ENCODE peak calls at places on chromosomes 12 and 14, in seven cellular contexts. One of them, this sample, is unnamed.

GRCh38 chr12:57864811-57865751 is 18.6 kb upstream of the CTDSP2 start:
- DNase-seq in NB4: peak; percentile 67
- DNase-seq in ovary: peak; percentile 83
- DNase-seq in IMR-90: peak; percentile 77
- DNase-seq in adrenal gland: peak; percentile 77
- DNase-seq in testis: peak; percentile 74
- DNase-seq in K562: peak; percentile 81
- DNase-seq in this sample: peak; percentile 95

GRCh38 chr14:73723799-73724621 is 9.8 kb upstream of the PNMA1 start:
- DNase-seq in NB4: peak; percentile 87
- DNase-seq in ovary: peak; percentile 74
- DNase-seq in IMR-90: peak; percentile 97
- DNase-seq in adrenal gland: peak; percentile 66
- DNase-seq in testis: peak; percentile 64
- DNase-seq in K562: peak; percentile 26
- DNase-seq in this sample: peak; percentile 84

GRCh38 chr12:100359822-100360221 is 2.9 kb downstream of the SLC17A8 start:
- DNase-seq in NB4: no peak
- DNase-seq in ovary: no peak
- DNase-seq in IMR-90: peak; percentile 9
- DNase-seq in adrenal gland: no peak
- DNase-seq in testis: no peak
- DNase-seq in K562: no peak
- DNase-seq in this sample: no peak

GRCh38 chr14:89351364-89351957 is 65.6 kb downstream of the FOXN3 start:
- DNase-seq in NB4: peak; percentile 88
- DNase-seq in ovary: peak; percentile 76
- DNase-seq in IMR-90: peak; percentile 42
- DNase-seq in adrenal gland: no peak
- DNase-seq in testis: no peak
- DNase-seq in K562: no peak
- DNase-seq in this sample: no peak

GRCh38 chr14:49766839-49767238 is 1.1 kb upstream of the KLHDC2 start:
- DNase-seq in NB4: peak; percentile 23
- DNase-seq in ovary: no peak
- DNase-seq in IMR-90: no peak
- DNase-seq in adrenal gland: peak; percentile 39
- DNase-seq in testis: no peak
- DNase-seq in K562: no peak
- DNase-seq in this sample: no peak

GRCh38 chr12:42094277-42094676 is 50.4 kb downstream of the GXYLT1 start:
- DNase-seq in NB4: peak; percentile 13
- DNase-seq in ovary: no peak
- DNase-seq in IMR-90: peak; percentile 72
- DNase-seq in adrenal gland: peak; percentile 49
- DNase-seq in testis: no peak
- DNase-seq in K562: no peak
- DNase-seq in this sample: no peak

GRCh38 chr12:48973084-48973483 is 1.5 kb upstream of the WNT10B start:
- DNase-seq in NB4: no peak
- DNase-seq in ovary: no peak
- DNase-seq in IMR-90: no peak
- DNase-seq in adrenal gland: no peak
- DNase-seq in testis: no peak
- DNase-seq in K562: no peak
- DNase-seq in this sample: no peak

GRCh38 chr14:23141706-23142467 is 22.8 kb upstream of the CEBPE start:
- DNase-seq in NB4: no peak
- DNase-seq in ovary: peak; percentile 57
- DNase-seq in IMR-90: peak; percentile 24
- DNase-seq in adrenal gland: no peak
- DNase-seq in testis: peak; percentile 72
- DNase-seq in K562: no peak
- DNase-seq in this sample: no peak

GRCh38 chr14:59507063-59507751 is 22.9 kb downstream of the JKAMP start:
- DNase-seq in NB4: peak; percentile 54
- DNase-seq in ovary: no peak
- DNase-seq in IMR-90: peak; percentile 53
- DNase-seq in adrenal gland: peak; percentile 54
- DNase-seq in testis: peak; percentile 85
- DNase-seq in K562: peak; percentile 50
- DNase-seq in this sample: no peak

GRCh38 chr14:103550451-103551337 is 11.8 kb downstream of the BAG5 start:
- DNase-seq in NB4: no peak
- DNase-seq in ovary: no peak
- DNase-seq in IMR-90: no peak
- DNase-seq in adrenal gland: no peak
- DNase-seq in testis: no peak
- DNase-seq in K562: no peak
- DNase-seq in this sample: peak; percentile 88

DNA sequence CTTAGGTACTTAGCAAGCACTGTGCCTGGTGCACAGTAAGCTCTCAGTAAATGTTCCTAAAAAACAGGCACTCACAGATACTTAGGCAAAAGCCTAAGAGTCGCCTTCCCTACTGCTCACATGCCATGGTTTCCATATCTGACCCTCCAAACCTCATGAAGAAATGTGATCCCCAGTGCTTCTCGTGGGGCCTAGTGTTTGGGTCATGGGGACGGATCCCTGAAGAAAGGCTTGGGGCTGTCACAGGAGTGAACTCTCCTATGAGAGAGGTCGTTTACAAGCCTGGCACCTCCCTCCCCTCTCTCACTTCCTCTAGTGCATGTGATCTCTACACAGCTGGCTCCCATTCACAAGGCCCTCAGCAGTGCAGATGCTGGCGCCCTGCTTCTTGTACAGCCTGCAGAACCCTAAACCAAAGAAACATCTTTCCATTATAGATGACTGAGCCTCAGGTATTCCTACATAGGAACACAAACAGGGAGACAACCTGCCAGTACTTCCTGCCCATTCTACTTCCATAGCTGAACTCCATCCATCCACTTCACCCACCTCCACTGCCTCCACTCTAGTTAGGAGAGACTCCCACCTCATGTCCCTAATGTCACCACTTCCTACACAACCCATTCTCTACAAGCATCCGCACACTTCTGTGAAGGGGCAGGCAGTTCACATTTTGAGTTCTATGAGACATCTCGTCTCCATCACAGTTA is 2.9 kb downstream of the SLC15A4 start:
- DNase-seq in NB4: peak; percentile 53
- DNase-seq in ovary: no peak
- DNase-seq in IMR-90: no peak
- DNase-seq in adrenal gland: peak; percentile 30
- DNase-seq in testis: no peak
- DNase-seq in K562: no peak
- DNase-seq in this sample: peak; percentile 38
- H3K4me3 ChIP-seq in NB4: peak overlapping the region; percentile 25
- H3K4me3 ChIP-seq in ovary: no peak overlapping the region
- H3K4me3 ChIP-seq in IMR-90: no peak overlapping the region
- H3K4me3 ChIP-seq in adrenal gland: no peak overlapping the region
- H3K4me3 ChIP-seq in testis: no peak overlapping the region
- H3K4me3 ChIP-seq in K562: no peak overlapping the region
- H3K4me3 ChIP-seq in this sample: no peak overlapping the region

GRCh38 chr14:29521526-29522137 is 406.0 kb downstream of the PRKD1 start:
- DNase-seq in NB4: peak; percentile 21
- DNase-seq in ovary: no peak
- DNase-seq in IMR-90: peak; percentile 6
- DNase-seq in adrenal gland: no peak
- DNase-seq in testis: peak; percentile 37
- DNase-seq in K562: no peak
- DNase-seq in this sample: no peak

DNA sequence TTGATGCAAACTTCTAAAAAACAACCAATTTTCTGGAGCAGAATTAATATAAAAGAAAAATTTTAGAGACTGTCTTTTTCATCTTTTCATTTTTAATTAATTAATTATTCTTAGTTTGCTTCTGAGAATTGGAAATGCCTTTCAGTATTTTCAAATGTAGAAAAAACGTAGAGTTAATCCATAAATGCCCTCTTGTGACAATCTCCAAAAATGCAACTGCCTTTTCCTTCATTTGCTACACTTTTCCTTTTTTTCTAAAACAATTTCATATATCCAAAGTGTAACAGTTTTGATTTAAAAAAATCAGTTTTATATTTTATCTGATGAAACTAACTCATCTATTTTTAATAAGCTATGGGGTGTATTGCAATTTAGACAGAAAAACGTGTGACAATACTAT is 409.3 kb downstream of the PRKD1 start:
- DNase-seq in NB4: no peak
- DNase-seq in ovary: no peak
- DNase-seq in IMR-90: peak; percentile 28
- DNase-seq in adrenal gland: no peak
- DNase-seq in testis: no peak
- DNase-seq in K562: no peak
- DNase-seq in this sample: no peak
- TF ChIP-seq CTCF in NB4: no peak
- TF ChIP-seq CTCF in ovary: no peak
- TF ChIP-seq CTCF in IMR-90: peak; percentile 58
- TF ChIP-seq CTCF in adrenal gland: no peak
- TF ChIP-seq CTCF in testis: no peak
- TF ChIP-seq CTCF in K562: peak; percentile 21
- TF ChIP-seq CTCF in this sample: no peak

GRCh38 chr12:110677206-110677911 is 11.6 kb downstream of the HVCN1 start:
- DNase-seq in NB4: peak; percentile 96
- DNase-seq in ovary: no peak
- DNase-seq in IMR-90: no peak
- DNase-seq in adrenal gland: no peak
- DNase-seq in testis: no peak
- DNase-seq in K562: no peak
- DNase-seq in this sample: no peak
- TF ChIP-seq POLR2A in NB4: no peak
- TF ChIP-seq POLR2A in ovary: no peak
- TF ChIP-seq POLR2A in IMR-90: no peak
- TF ChIP-seq POLR2A in adrenal gland: no peak
- TF ChIP-seq POLR2A in testis: no peak
- TF ChIP-seq POLR2A in K562: no peak
- TF ChIP-seq POLR2A in this sample: no peak

DNA sequence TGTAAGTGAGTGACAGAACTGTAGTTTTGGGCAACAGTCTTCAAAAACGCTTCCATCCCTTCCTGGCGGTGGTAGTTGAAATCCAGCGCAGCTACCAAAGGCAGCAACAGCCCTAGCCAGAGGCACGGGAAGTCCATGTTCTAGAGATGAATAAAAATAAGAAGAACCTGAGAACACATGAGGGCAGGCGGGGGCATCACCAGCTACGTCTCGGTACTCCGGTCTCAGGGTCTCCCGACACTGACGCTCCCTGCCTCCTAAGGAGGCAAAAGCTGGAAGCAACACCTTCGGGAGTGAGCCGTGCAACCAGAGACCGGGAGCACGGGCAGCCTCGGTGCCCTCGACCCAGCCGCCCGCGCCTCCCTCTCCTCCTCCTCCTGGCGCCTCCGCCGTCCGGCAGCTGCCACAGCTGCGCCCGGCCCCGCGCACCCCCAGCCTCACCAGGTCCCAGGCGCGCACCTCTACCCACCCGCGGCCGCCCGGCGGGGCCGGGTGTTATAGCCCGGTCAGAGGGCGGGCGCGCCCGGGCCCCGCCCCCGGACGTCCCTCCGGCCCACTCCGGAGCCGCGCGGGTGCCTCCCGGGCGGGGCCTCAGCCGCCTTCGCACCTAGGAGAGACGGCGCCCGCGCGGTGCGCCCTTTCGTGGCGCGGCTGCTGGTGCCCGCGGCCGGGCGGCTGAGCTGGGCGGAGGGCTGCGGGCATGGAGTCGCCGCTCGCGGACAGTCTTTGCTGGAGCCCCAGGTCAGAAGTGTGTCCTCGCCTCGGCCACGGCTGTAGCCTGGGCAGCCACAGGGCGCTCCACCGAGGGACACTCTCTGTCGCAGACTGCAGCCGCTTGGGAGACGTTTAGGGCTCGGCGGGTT is at the start of gene CPM:
- DNase-seq in NB4: peak; percentile 66
- DNase-seq in ovary: peak; percentile 75
- DNase-seq in IMR-90: peak; percentile 25
- DNase-seq in adrenal gland: peak; percentile 74
- DNase-seq in testis: peak; percentile 84
- DNase-seq in K562: peak; percentile 87
- DNase-seq in this sample: peak; percentile 93
- H3K4me3 ChIP-seq in NB4: peak within 1 kb of the TSS; percentile 72
- H3K4me3 ChIP-seq in ovary: peak within 1 kb of the TSS; percentile 58
- H3K4me3 ChIP-seq in IMR-90: peak within 1 kb of the TSS; percentile 58
- H3K4me3 ChIP-seq in adrenal gland: peak within 1 kb of the TSS; percentile 60
- H3K4me3 ChIP-seq in testis: peak within 1 kb of the TSS; percentile 83
- H3K4me3 ChIP-seq in K562: peak within 1 kb of the TSS; percentile 33
- H3K4me3 ChIP-seq in this sample: peak within 1 kb of the TSS; percentile 56

DNA sequence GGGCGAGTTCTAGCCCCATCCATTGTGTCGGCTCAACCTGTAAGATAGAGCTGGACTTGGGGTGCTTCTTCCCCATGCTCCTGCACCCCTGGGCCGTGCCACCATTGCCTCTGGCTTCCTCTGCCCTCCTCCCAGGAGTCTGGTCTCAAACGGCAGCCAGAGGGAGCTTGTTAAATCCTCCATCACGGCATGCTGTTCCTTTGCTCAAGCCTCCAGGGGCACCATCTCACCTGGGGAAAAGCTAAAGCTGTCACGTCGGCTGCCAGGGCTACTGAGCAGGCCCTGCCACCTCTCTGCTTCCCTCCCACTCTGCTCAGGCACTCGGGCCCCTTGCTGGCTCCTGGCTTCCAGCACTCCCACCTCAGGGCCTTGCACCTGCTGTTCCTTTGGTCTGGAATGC is 140.4 kb downstream of the RBM19 start:
- DNase-seq in NB4: no peak
- DNase-seq in ovary: no peak
- DNase-seq in IMR-90: no peak
- DNase-seq in adrenal gland: no peak
- DNase-seq in testis: no peak
- DNase-seq in K562: no peak
- DNase-seq in this sample: no peak
- TF ChIP-seq CTCF in NB4: no peak
- TF ChIP-seq CTCF in ovary: no peak
- TF ChIP-seq CTCF in IMR-90: no peak
- TF ChIP-seq CTCF in adrenal gland: no peak
- TF ChIP-seq CTCF in testis: no peak
- TF ChIP-seq CTCF in K562: no peak
- TF ChIP-seq CTCF in this sample: no peak

DNA sequence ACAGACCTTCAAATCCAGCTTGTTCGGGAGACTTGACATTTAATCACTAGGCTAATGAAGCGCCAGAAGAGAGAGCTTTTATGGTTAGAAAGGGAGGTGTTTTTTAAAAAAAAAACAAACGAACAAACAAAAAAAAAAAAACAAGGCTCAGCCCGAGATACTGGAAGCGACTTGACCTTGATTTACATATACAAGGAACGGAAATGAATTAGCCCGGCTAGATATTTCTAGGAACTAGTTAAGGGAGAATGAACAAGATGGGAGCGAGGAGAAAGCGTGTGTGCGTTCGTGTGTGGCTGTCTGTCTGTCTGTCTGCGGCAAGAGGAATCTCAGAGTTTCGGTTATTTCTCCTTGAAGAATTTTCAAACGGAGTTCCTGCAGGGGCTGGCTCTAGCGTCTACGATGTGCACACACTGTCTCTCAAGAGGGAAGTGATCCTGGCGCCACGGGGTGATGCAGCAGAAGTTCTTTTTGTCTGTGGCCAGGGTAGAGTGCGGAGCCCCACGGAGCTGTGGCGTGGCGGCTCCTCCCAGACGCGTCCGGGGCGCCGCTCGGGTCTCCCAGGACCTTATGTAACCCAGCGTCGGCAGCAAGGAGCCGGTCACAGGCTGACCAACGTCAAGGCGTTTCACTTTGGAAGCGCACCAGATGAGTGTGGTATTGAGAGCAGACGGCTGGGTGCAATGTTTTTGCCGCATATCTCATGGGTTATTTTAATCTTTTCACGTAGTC is 18.8 kb downstream of the SOCS2 start:
- DNase-seq in NB4: peak; percentile 87
- DNase-seq in ovary: peak; percentile 41
- DNase-seq in IMR-90: peak; percentile 87
- DNase-seq in adrenal gland: peak; percentile 92
- DNase-seq in testis: peak; percentile 85
- DNase-seq in K562: peak; percentile 57
- DNase-seq in this sample: peak; percentile 60
- TF ChIP-seq POLR2A in NB4: no peak
- TF ChIP-seq POLR2A in ovary: no peak
- TF ChIP-seq POLR2A in IMR-90: peak; percentile 85
- TF ChIP-seq POLR2A in adrenal gland: peak; percentile 97
- TF ChIP-seq POLR2A in testis: peak; percentile 11
- TF ChIP-seq POLR2A in K562: peak; percentile 88
- TF ChIP-seq POLR2A in this sample: no peak

This sample was measured in lower leg skin.